ENCODE peak calls at places on chromosome 9, in seven cellular contexts. I is breast epithelium, O is lower lobe of right lung, N is AG09319, P is endothelial cell, B is colonic mucosa, U is Peyer's patch. D is an unnamed sample.

GRCh38 chr9:93232388-93232965 is 48.5 kb downstream of the WNK2 start:
- DNase-seq in P (no peak), O (no peak), B (no peak), U (no peak), N (no peak), I (no peak), D (no peak)

GRCh38 chr9:100492952-100493351 is 20.0 kb downstream of the TMEFF1 start:
- DNase-seq in B (no peak), N (peak), O (no peak), U (no peak), I (no peak), P (no peak), D (no peak)

GRCh38 chr9:123074627-123075026 is 41.2 kb downstream of the GPR21 start:
- DNase-seq in B (no peak), U (no peak), I (no peak), P (no peak), N (no peak), O (no peak), D (no peak)

GRCh38 chr9:110443878-110444245 is 106.2 kb upstream of the TXNDC8 start:
- DNase-seq in I (no peak), N (peak), U (no peak), B (no peak), P (no peak), O (no peak), D (no peak)

GRCh38 chr9:93132287-93132927 is 1.6 kb downstream of the NINJ1 start:
- DNase-seq in I (peak), B (peak), N (no peak), O (no peak), P (no peak), U (no peak), D (no peak)

GRCh38 chr9:108978121-108978694 is 35.1 kb downstream of the CTNNAL1 start:
- DNase-seq in U (no peak), I (no peak), P (no peak), B (no peak), N (no peak), O (no peak), D (no peak)

GRCh38 chr9:137198748-137199276 is 1.7 kb downstream of the TPRN start:
- DNase-seq in P (no peak), U (peak), B (peak), I (no peak), O (no peak), N (no peak), D (no peak)

GRCh38 chr9:132669636-132670358 is at the start of gene DDX31:
- DNase-seq in B (peak), N (peak), O (peak), P (peak), I (peak), U (peak), D (peak)

GRCh38 chr9:137449931-137450537 is 8.9 kb upstream of the ENTPD8 start:
- DNase-seq in B (peak), P (peak), O (peak), N (no peak), U (peak), I (no peak), D (no peak)

GRCh38 chr9:76403352-76403751 is 9.1 kb upstream of the RFK start:
- DNase-seq in U (no peak), O (no peak), I (no peak), P (no peak), B (no peak), N (peak), D (peak)

GRCh38 chr9:4680750-4681149 is 1.4 kb downstream of the CDC37L1 start:
- DNase-seq in B (no peak), U (no peak), I (no peak), P (no peak), N (no peak), O (no peak), D (no peak)

GRCh38 chr9:35285731-35286130 is 123.9 kb downstream of the UNC13B start:
- DNase-seq in B (no peak), I (no peak), N (peak), O (no peak), P (no peak), U (no peak), D (no peak)

GRCh38 chr9:115992834-115993233 is 160.8 kb upstream of the PAPPA start:
- DNase-seq in P (no peak), U (no peak), B (no peak), N (no peak), I (no peak), O (no peak), D (no peak)

GRCh38 chr9:87662808-87663528 is 63.0 kb upstream of the CTSL start:
- DNase-seq in I (peak), U (peak), B (peak), P (peak), O (peak), N (peak), D (peak)

GRCh38 chr9:37412431-37413151 is 9.9 kb upstream of the GRHPR start:
- DNase-seq in N (peak), P (no peak), B (no peak), I (no peak), O (no peak), U (no peak), D (no peak)

GRCh38 chr9:84139296-84140100 is 158.9 kb downstream of the RMI1 start:
- DNase-seq in U (no peak), B (peak), O (no peak), P (no peak), N (no peak), I (no peak), D (no peak)

GRCh38 chr9:108530141-108530540 is 325.6 kb downstream of the ACTL7B start:
- DNase-seq in B (no peak), O (no peak), U (no peak), N (no peak), I (no peak), P (no peak), D (no peak)

GRCh38 chr9:4349841-4350418 is 50.1 kb upstream of the GLIS3 start:
- DNase-seq in I (no peak), U (no peak), O (no peak), N (no peak), B (no peak), P (no peak), D (no peak)

GRCh38 chr9:99057665-99058625 is 47.0 kb upstream of the TGFBR1 start:
- DNase-seq in B (peak), U (no peak), O (no peak), P (no peak), N (no peak), I (no peak), D (peak)

GRCh38 chr9:113875917-113876805 is at the start of gene ZNF618:
- DNase-seq in P (peak), B (no peak), I (no peak), O (peak), N (no peak), U (peak), D (peak)

GRCh38 chr9:79432485-79432884 is 139.3 kb upstream of the TLE4 start:
- DNase-seq in I (no peak), U (no peak), O (no peak), B (no peak), P (no peak), N (no peak), D (no peak)

GRCh38 chr9:93216072-93216364 is 32.1 kb downstream of the WNK2 start:
- DNase-seq in P (no peak), N (no peak), I (no peak), U (peak), B (no peak), O (no peak), D (no peak)

GRCh38 chr9:69919461-69920061 is 98.9 kb downstream of the CFAP95 start:
- DNase-seq in N (peak), U (no peak), I (no peak), O (no peak), B (no peak), P (no peak), D (no peak)

GRCh38 chr9:2120926-2121689 is 106.0 kb downstream of the SMARCA2 start:
- DNase-seq in P (no peak), N (peak), B (no peak), U (no peak), O (no peak), I (no peak), D (no peak)
- TF ChIP-seq CTCF in P (no peak), N (no peak), B (no peak), U (no peak), O (peak), I (no peak), D (no peak)

DNA sequence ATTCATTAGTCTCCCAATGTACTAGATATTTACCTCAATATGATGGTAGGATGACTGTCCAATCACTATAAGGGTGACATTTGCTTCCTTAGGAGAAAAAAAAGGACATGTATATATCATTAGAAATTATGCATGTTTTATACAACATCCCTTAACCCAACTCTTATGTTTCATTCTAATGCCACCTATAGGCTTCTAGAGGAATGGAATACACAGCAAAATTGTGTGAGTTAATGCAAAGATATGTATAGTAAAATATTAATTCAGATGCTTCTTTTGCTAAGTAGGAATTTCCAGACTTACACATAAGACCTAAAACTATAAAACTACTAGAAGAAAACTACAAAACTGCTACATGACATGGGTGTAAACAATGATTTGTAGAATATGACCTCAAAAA is 3.5 kb downstream of the PRXL2C start:
- DNase-seq in U (no peak), B (no peak), I (no peak), O (no peak), P (no peak), N (no peak), D (no peak)
- TF ChIP-seq CTCF in U (peak), B (peak), I (no peak), O (peak), P (no peak), N (peak), D (peak)

GRCh38 chr9:90085633-90086032 is 480.8 kb downstream of the GADD45G start:
- DNase-seq in B (no peak), U (no peak), N (no peak), O (no peak), P (no peak), I (no peak), D (no peak)
- TF ChIP-seq CTCF in B (no peak), U (no peak), N (no peak), O (no peak), P (no peak), I (no peak), D (no peak)

GRCh38 chr9:134932656-134933055 is 14.9 kb upstream of the FCN1 start:
- DNase-seq in P (no peak), N (no peak), B (no peak), I (no peak), O (peak), U (no peak), D (no peak)

GRCh38 chr9:134928796-134929559 is 11.3 kb upstream of the FCN1 start:
- DNase-seq in I (no peak), U (peak), P (no peak), B (no peak), O (peak), N (no peak), D (no peak)

GRCh38 chr9:134932171-134932570 is 14.5 kb upstream of the FCN1 start:
- DNase-seq in I (no peak), N (no peak), U (no peak), P (no peak), B (no peak), O (no peak), D (no peak)

GRCh38 chr9:134930404-134930803 is 12.7 kb upstream of the FCN1 start:
- DNase-seq in N (no peak), U (no peak), I (no peak), P (no peak), O (no peak), B (no peak), D (no peak)

GRCh38 chr9:134929560-134930158 is 11.9 kb upstream of the FCN1 start:
- DNase-seq in N (no peak), P (no peak), U (no peak), O (no peak), B (no peak), I (no peak), D (no peak)
- TF ChIP-seq CTCF in N (no peak), P (no peak), U (no peak), O (no peak), B (no peak), I (no peak), D (no peak)

DNA sequence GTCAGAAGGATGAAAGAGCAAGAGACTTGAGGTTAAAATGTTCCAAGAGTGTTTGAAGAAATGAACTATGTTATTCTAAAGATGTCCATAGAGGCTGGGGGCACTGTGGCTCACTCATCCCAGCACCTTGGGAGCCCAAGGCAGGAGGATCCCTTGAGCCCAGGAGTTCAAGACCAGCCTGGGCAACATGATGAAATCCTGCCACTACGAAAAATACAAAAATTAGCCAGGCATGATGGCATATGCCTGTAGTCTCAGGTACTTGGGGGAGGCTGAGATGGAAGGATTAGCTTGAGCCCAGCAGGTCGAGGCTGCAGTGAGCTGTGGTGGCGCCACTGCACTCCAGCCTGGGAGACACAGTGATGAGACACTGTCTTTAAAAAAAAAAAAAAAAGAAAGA is 2.7 kb downstream of the AOPEP start:
- DNase-seq in I (no peak), N (no peak), B (no peak), P (no peak), O (no peak), U (no peak), D (no peak)
- TF ChIP-seq CTCF in I (no peak), N (no peak), B (no peak), P (no peak), O (no peak), U (no peak), D (no peak)

DNA sequence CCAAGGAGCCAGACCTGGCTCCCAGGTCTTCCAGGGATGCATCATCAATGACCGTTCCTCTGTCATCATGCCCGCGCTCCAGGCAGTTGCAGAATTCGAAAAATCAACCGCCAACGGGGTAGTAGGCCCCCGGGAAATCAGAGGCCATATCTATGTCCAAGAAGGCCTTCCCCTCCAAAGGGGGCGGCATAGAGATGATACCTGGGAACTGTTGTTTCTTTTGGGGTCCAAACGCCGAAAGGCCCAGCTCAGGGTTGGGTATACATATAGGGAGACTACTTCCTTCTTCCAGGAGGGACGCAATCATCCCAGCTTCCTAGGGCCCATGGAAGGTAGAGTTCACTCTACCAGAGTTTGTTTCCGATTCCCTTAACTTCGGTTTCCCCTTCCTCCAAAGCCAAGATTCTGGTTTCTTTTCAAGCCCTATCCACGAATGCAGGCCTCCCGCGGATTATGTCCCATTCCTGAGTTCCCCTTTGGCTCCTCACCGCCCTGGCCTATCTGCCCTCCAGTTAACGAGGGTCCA is 754 bp downstream of the DCAF12 start:
- DNase-seq in O (no peak), P (peak), U (no peak), I (no peak), N (no peak), B (peak), D (peak)
- TF ChIP-seq CTCF in O (no peak), P (no peak), U (no peak), I (no peak), N (no peak), B (no peak), D (no peak)

DNA sequence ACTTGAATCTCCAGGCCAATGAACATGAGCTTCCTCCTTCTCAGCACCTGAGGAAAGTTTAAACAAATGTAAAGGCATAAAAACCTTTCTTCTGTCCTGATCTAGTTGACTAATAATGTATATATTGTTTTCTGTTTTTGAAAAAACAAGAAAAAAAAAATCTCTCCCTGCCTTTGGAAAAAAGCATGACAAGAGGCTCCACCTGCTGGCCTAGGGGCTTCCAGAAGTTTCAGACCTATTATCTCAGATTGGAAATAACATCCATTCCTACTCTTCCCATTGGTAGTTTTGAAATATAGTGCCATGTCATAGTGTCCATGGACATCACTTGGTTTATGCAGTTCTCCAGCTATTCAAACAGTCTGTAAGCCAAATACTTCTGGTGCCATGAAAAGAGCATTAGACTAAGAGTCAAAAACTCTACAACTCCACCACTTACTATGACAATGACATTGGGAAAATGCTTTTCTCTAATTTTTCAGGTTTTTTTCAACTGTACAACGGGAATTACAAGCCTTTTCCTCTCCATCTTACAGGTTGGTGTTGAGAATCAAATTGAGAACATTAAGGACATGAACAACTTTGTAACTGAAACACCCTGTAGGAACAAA is 409.6 kb upstream of the MPDZ start:
- DNase-seq in I (no peak), P (peak), B (no peak), N (no peak), O (no peak), U (no peak), D (no peak)
- TF ChIP-seq CTCF in I (no peak), P (peak), B (no peak), N (peak), O (peak), U (no peak), D (no peak)

DNA sequence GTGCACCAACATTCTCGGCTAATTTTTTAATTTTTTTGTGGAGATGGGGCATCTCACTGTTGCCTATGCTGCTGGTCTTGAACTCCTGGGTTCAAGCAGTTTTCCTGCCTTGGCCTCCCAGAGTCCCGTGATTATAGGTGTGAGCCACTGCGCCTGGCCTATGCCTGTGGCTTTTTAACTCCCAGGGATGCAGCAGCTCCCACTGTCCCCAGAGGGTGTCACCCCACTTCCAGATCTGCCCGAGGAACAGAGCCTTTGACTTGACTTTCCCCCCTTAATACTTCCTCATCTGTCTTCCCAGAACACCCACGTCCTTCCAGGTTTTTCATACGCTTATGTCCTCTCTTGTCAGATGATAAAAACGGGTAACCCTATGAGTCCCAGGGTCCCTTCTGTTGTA is 7.6 kb upstream of the PRRC2B start:
- DNase-seq in O (no peak), P (no peak), I (no peak), N (no peak), U (no peak), B (no peak), D (no peak)
- TF ChIP-seq CTCF in O (peak), P (no peak), I (no peak), N (no peak), U (no peak), B (no peak), D (peak)

GRCh38 chr9:26504057-26504456 is 388.5 kb downstream of the CAAP1 start:
- DNase-seq in N (no peak), U (no peak), P (no peak), I (no peak), O (no peak), B (no peak), D (no peak)

GRCh38 chr9:26500471-26500870 is 392.1 kb downstream of the CAAP1 start:
- DNase-seq in O (no peak), I (no peak), N (no peak), U (no peak), B (no peak), P (no peak), D (no peak)

DNA sequence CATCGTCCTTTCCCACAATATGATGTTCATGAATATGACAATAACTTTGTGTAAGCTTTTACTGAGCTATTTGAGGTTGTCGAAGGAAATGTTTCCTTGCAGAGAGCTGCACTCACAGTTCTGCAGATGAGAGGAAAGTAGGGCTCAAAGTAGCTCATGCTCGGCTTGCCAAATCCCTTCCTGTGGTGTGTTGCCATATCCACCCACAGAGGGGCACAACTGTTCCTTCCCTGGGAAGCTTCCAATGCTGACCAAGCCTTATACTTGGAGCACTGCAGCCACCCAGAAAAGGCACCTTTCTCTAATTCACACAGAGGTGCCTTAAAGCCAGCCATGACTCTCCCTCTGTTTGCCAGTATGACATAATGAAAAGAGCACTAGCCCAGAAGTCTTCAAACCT is 390.3 kb downstream of the CAAP1 start:
- DNase-seq in P (peak), B (no peak), I (no peak), U (no peak), N (no peak), O (no peak), D (no peak)
- TF ChIP-seq CTCF in P (no peak), B (no peak), I (no peak), U (no peak), N (no peak), O (no peak), D (no peak)

D was measured in DND-41.